ENCODE peak calls at places on chromosome 1, in eight cellular contexts. One of them, this sample, is unnamed.

GRCh38 chr1:22315315-22316078 is 136.2 kb upstream of the ZBTB40 start:
- DNase-seq in GM19239: no peak
- DNase-seq in T1000: no peak
- DNase-seq in GM03348: no peak
- DNase-seq in activated T-helper 1 cell treated with anti-CD3 and anti-CD28 coated beads, Interleukin-2, amount 50 U/mL, for 16 hours: no peak
- DNase-seq in stimulated activated effector memory CD8-positive, alpha-beta T cell treated with anti-CD3 and anti-CD28 coated beads, Interleukin-12 subunit alpha, Interleukin-12 subunit beta, amount 100 ng/mL, for 72 hours: no peak
- DNase-seq in CD4-positive, alpha-beta T cell: no peak
- DNase-seq in MCF 10A: no peak
- DNase-seq in this sample: no peak

GRCh38 chr1:232487236-232487635 is 142.7 kb downstream of the SIPA1L2 start:
- DNase-seq in GM19239: no peak
- DNase-seq in T1000: no peak
- DNase-seq in GM03348: no peak
- DNase-seq in activated T-helper 1 cell treated with anti-CD3 and anti-CD28 coated beads, Interleukin-2, amount 50 U/mL, for 16 hours: no peak
- DNase-seq in stimulated activated effector memory CD8-positive, alpha-beta T cell treated with anti-CD3 and anti-CD28 coated beads, Interleukin-12 subunit alpha, Interleukin-12 subunit beta, amount 100 ng/mL, for 72 hours: no peak
- DNase-seq in CD4-positive, alpha-beta T cell: no peak
- DNase-seq in MCF 10A: no peak
- DNase-seq in this sample: no peak

GRCh38 chr1:184563308-184563707 is 176.5 kb downstream of the C1orf21 start:
- DNase-seq in GM19239: no peak
- DNase-seq in T1000: no peak
- DNase-seq in GM03348: peak
- DNase-seq in activated T-helper 1 cell treated with anti-CD3 and anti-CD28 coated beads, Interleukin-2, amount 50 U/mL, for 16 hours: no peak
- DNase-seq in stimulated activated effector memory CD8-positive, alpha-beta T cell treated with anti-CD3 and anti-CD28 coated beads, Interleukin-12 subunit alpha, Interleukin-12 subunit beta, amount 100 ng/mL, for 72 hours: no peak
- DNase-seq in CD4-positive, alpha-beta T cell: no peak
- DNase-seq in MCF 10A: peak
- DNase-seq in this sample: no peak

GRCh38 chr1:236282159-236282716 is 480 bp upstream of the ERO1B start:
- DNase-seq in GM19239: no peak
- DNase-seq in T1000: no peak
- DNase-seq in GM03348: no peak
- DNase-seq in activated T-helper 1 cell treated with anti-CD3 and anti-CD28 coated beads, Interleukin-2, amount 50 U/mL, for 16 hours: peak
- DNase-seq in stimulated activated effector memory CD8-positive, alpha-beta T cell treated with anti-CD3 and anti-CD28 coated beads, Interleukin-12 subunit alpha, Interleukin-12 subunit beta, amount 100 ng/mL, for 72 hours: no peak
- DNase-seq in CD4-positive, alpha-beta T cell: no peak
- DNase-seq in MCF 10A: peak
- DNase-seq in this sample: no peak

GRCh38 chr1:36160949-36161485 is 5.1 kb downstream of the MAP7D1 start:
- DNase-seq in GM19239: no peak
- DNase-seq in T1000: peak
- DNase-seq in GM03348: peak
- DNase-seq in activated T-helper 1 cell treated with anti-CD3 and anti-CD28 coated beads, Interleukin-2, amount 50 U/mL, for 16 hours: peak
- DNase-seq in stimulated activated effector memory CD8-positive, alpha-beta T cell treated with anti-CD3 and anti-CD28 coated beads, Interleukin-12 subunit alpha, Interleukin-12 subunit beta, amount 100 ng/mL, for 72 hours: peak
- DNase-seq in CD4-positive, alpha-beta T cell: peak
- DNase-seq in MCF 10A: peak
- DNase-seq in this sample: peak

GRCh38 chr1:61268546-61269243 is 186.3 kb downstream of the NFIA start:
- DNase-seq in GM19239: no peak
- DNase-seq in T1000: no peak
- DNase-seq in GM03348: no peak
- DNase-seq in activated T-helper 1 cell treated with anti-CD3 and anti-CD28 coated beads, Interleukin-2, amount 50 U/mL, for 16 hours: no peak
- DNase-seq in stimulated activated effector memory CD8-positive, alpha-beta T cell treated with anti-CD3 and anti-CD28 coated beads, Interleukin-12 subunit alpha, Interleukin-12 subunit beta, amount 100 ng/mL, for 72 hours: no peak
- DNase-seq in CD4-positive, alpha-beta T cell: no peak
- DNase-seq in MCF 10A: no peak
- DNase-seq in this sample: no peak

GRCh38 chr1:164051791-164052190 is 507.2 kb upstream of the PBX1 start:
- DNase-seq in GM19239: no peak
- DNase-seq in T1000: no peak
- DNase-seq in GM03348: no peak
- DNase-seq in activated T-helper 1 cell treated with anti-CD3 and anti-CD28 coated beads, Interleukin-2, amount 50 U/mL, for 16 hours: no peak
- DNase-seq in stimulated activated effector memory CD8-positive, alpha-beta T cell treated with anti-CD3 and anti-CD28 coated beads, Interleukin-12 subunit alpha, Interleukin-12 subunit beta, amount 100 ng/mL, for 72 hours: no peak
- DNase-seq in CD4-positive, alpha-beta T cell: no peak
- DNase-seq in MCF 10A: peak
- DNase-seq in this sample: no peak

GRCh38 chr1:242525360-242525722 is 844 bp upstream of the PLD5 start:
- DNase-seq in GM19239: no peak
- DNase-seq in T1000: no peak
- DNase-seq in GM03348: no peak
- DNase-seq in activated T-helper 1 cell treated with anti-CD3 and anti-CD28 coated beads, Interleukin-2, amount 50 U/mL, for 16 hours: no peak
- DNase-seq in stimulated activated effector memory CD8-positive, alpha-beta T cell treated with anti-CD3 and anti-CD28 coated beads, Interleukin-12 subunit alpha, Interleukin-12 subunit beta, amount 100 ng/mL, for 72 hours: no peak
- DNase-seq in CD4-positive, alpha-beta T cell: no peak
- DNase-seq in MCF 10A: no peak
- DNase-seq in this sample: no peak

GRCh38 chr1:98035587-98035986 is 114.8 kb upstream of the DPYD start:
- DNase-seq in GM19239: no peak
- DNase-seq in T1000: no peak
- DNase-seq in GM03348: no peak
- DNase-seq in activated T-helper 1 cell treated with anti-CD3 and anti-CD28 coated beads, Interleukin-2, amount 50 U/mL, for 16 hours: no peak
- DNase-seq in stimulated activated effector memory CD8-positive, alpha-beta T cell treated with anti-CD3 and anti-CD28 coated beads, Interleukin-12 subunit alpha, Interleukin-12 subunit beta, amount 100 ng/mL, for 72 hours: no peak
- DNase-seq in CD4-positive, alpha-beta T cell: no peak
- DNase-seq in MCF 10A: no peak
- DNase-seq in this sample: no peak

GRCh38 chr1:167599839-167600581 is 30.0 kb upstream of the RCSD1 start:
- DNase-seq in GM19239: peak
- DNase-seq in T1000: no peak
- DNase-seq in GM03348: peak
- DNase-seq in activated T-helper 1 cell treated with anti-CD3 and anti-CD28 coated beads, Interleukin-2, amount 50 U/mL, for 16 hours: no peak
- DNase-seq in stimulated activated effector memory CD8-positive, alpha-beta T cell treated with anti-CD3 and anti-CD28 coated beads, Interleukin-12 subunit alpha, Interleukin-12 subunit beta, amount 100 ng/mL, for 72 hours: no peak
- DNase-seq in CD4-positive, alpha-beta T cell: no peak
- DNase-seq in MCF 10A: peak
- DNase-seq in this sample: peak

GRCh38 chr1:168379110-168379860 is 98.6 kb downstream of the TBX19 start:
- DNase-seq in GM19239: no peak
- DNase-seq in T1000: no peak
- DNase-seq in GM03348: no peak
- DNase-seq in activated T-helper 1 cell treated with anti-CD3 and anti-CD28 coated beads, Interleukin-2, amount 50 U/mL, for 16 hours: no peak
- DNase-seq in stimulated activated effector memory CD8-positive, alpha-beta T cell treated with anti-CD3 and anti-CD28 coated beads, Interleukin-12 subunit alpha, Interleukin-12 subunit beta, amount 100 ng/mL, for 72 hours: no peak
- DNase-seq in CD4-positive, alpha-beta T cell: no peak
- DNase-seq in MCF 10A: peak
- DNase-seq in this sample: no peak

This sample was measured in central memory CD8-positive, alpha-beta T cell.